ENCODE peak calls at places on chromosomes 1 and 21, in seven cellular contexts. One of them, this sample, is unnamed.

GRCh38 chr1:153565529-153566374 is at the start of gene S100A2:
- DNase-seq in H1: no peak
- DNase-seq in GM12878: peak
- DNase-seq in K562: peak
- DNase-seq in GM12892: peak
- DNase-seq in SK-N-SH: no peak
- DNase-seq in HepG2: peak
- DNase-seq in this sample: peak

GRCh38 chr1:231776006-231776707 is 149.6 kb downstream of the DISC1 start:
- DNase-seq in H1: no peak
- DNase-seq in GM12878: no peak
- DNase-seq in K562: no peak
- DNase-seq in GM12892: no peak
- DNase-seq in SK-N-SH: no peak
- DNase-seq in HepG2: no peak
- DNase-seq in this sample: no peak

GRCh38 chr1:14140800-14141526 is 441.0 kb downstream of the PRDM2 start:
- DNase-seq in H1: no peak
- DNase-seq in GM12878: no peak
- DNase-seq in K562: no peak
- DNase-seq in GM12892: no peak
- DNase-seq in SK-N-SH: no peak
- DNase-seq in HepG2: no peak
- DNase-seq in this sample: no peak

GRCh38 chr1:183276386-183276785 is 90.3 kb downstream of the LAMC2 start:
- DNase-seq in H1: no peak
- DNase-seq in GM12878: no peak
- DNase-seq in K562: no peak
- DNase-seq in GM12892: no peak
- DNase-seq in SK-N-SH: no peak
- DNase-seq in HepG2: no peak
- DNase-seq in this sample: no peak

GRCh38 chr1:46203738-46204405 is 738 bp downstream of the LURAP1 start:
- DNase-seq in H1: no peak
- DNase-seq in GM12878: no peak
- DNase-seq in K562: no peak
- DNase-seq in GM12892: no peak
- DNase-seq in SK-N-SH: peak
- DNase-seq in HepG2: no peak
- DNase-seq in this sample: no peak

GRCh38 chr1:236144446-236145150 is 2.3 kb downstream of the GPR137B start:
- DNase-seq in H1: no peak
- DNase-seq in GM12878: no peak
- DNase-seq in K562: no peak
- DNase-seq in GM12892: no peak
- DNase-seq in SK-N-SH: peak
- DNase-seq in HepG2: no peak
- DNase-seq in this sample: no peak

GRCh38 chr21:14557413-14557812 is 11.3 kb upstream of the SAMSN1 start:
- DNase-seq in H1: no peak
- DNase-seq in GM12878: no peak
- DNase-seq in K562: no peak
- DNase-seq in GM12892: no peak
- DNase-seq in SK-N-SH: no peak
- DNase-seq in HepG2: no peak
- DNase-seq in this sample: no peak

GRCh38 chr21:31918250-31918775 is 45.5 kb downstream of the HUNK start:
- DNase-seq in H1: no peak
- DNase-seq in GM12878: no peak
- DNase-seq in K562: no peak
- DNase-seq in GM12892: no peak
- DNase-seq in SK-N-SH: no peak
- DNase-seq in HepG2: no peak
- DNase-seq in this sample: no peak

GRCh38 chr1:70685300-70686286 is 274.5 kb downstream of the CTH start:
- DNase-seq in H1: peak
- DNase-seq in GM12878: peak
- DNase-seq in K562: peak
- DNase-seq in GM12892: peak
- DNase-seq in SK-N-SH: peak
- DNase-seq in HepG2: peak
- DNase-seq in this sample: peak

GRCh38 chr1:16430598-16430997 is 6.6 kb downstream of the SPATA21 start:
- DNase-seq in H1: no peak
- DNase-seq in GM12878: no peak
- DNase-seq in K562: peak
- DNase-seq in GM12892: no peak
- DNase-seq in SK-N-SH: no peak
- DNase-seq in HepG2: no peak
- DNase-seq in this sample: no peak

GRCh38 chr1:11984121-11984520 is 3.9 kb downstream of the MFN2 start:
- DNase-seq in H1: no peak
- DNase-seq in GM12878: no peak
- DNase-seq in K562: no peak
- DNase-seq in GM12892: no peak
- DNase-seq in SK-N-SH: no peak
- DNase-seq in HepG2: no peak
- DNase-seq in this sample: no peak

GRCh38 chr21:44547656-44548331 is 3.5 kb downstream of the KRTAP10-2 start:
- DNase-seq in H1: no peak
- DNase-seq in GM12878: no peak
- DNase-seq in K562: no peak
- DNase-seq in GM12892: no peak
- DNase-seq in SK-N-SH: no peak
- DNase-seq in HepG2: no peak
- DNase-seq in this sample: no peak

GRCh38 chr1:196205882-196206281 is 402.4 kb downstream of the KCNT2 start:
- DNase-seq in H1: no peak
- DNase-seq in GM12878: no peak
- DNase-seq in K562: peak
- DNase-seq in GM12892: no peak
- DNase-seq in SK-N-SH: no peak
- DNase-seq in HepG2: no peak
- DNase-seq in this sample: no peak

GRCh38 chr1:2547210-2548067 is 8.7 kb upstream of the TNFRSF14 start:
- DNase-seq in H1: no peak
- DNase-seq in GM12878: no peak
- DNase-seq in K562: no peak
- DNase-seq in GM12892: peak
- DNase-seq in SK-N-SH: no peak
- DNase-seq in HepG2: no peak
- DNase-seq in this sample: peak

GRCh38 chr1:63688302-63688701 is 85.5 kb upstream of the ROR1 start:
- DNase-seq in H1: no peak
- DNase-seq in GM12878: no peak
- DNase-seq in K562: no peak
- DNase-seq in GM12892: no peak
- DNase-seq in SK-N-SH: no peak
- DNase-seq in HepG2: no peak
- DNase-seq in this sample: no peak

GRCh38 chr1:23593556-23594148 is 34.4 kb upstream of the ID3 start:
- DNase-seq in H1: no peak
- DNase-seq in GM12878: no peak
- DNase-seq in K562: no peak
- DNase-seq in GM12892: no peak
- DNase-seq in SK-N-SH: no peak
- DNase-seq in HepG2: peak
- DNase-seq in this sample: no peak

GRCh38 chr1:115559987-115560386 is 81.8 kb upstream of the VANGL1 start:
- DNase-seq in H1: no peak
- DNase-seq in GM12878: no peak
- DNase-seq in K562: no peak
- DNase-seq in GM12892: no peak
- DNase-seq in SK-N-SH: no peak
- DNase-seq in HepG2: no peak
- DNase-seq in this sample: no peak

GRCh38 chr1:110605901-110606783 is at the start of gene KCNA2:
- DNase-seq in H1: peak
- DNase-seq in GM12878: no peak
- DNase-seq in K562: no peak
- DNase-seq in GM12892: no peak
- DNase-seq in SK-N-SH: peak
- DNase-seq in HepG2: no peak
- DNase-seq in this sample: no peak

GRCh38 chr1:171898956-171899355 is 57.7 kb downstream of the DNM3 start:
- DNase-seq in H1: no peak
- DNase-seq in GM12878: no peak
- DNase-seq in K562: no peak
- DNase-seq in GM12892: no peak
- DNase-seq in SK-N-SH: peak
- DNase-seq in HepG2: no peak
- DNase-seq in this sample: no peak

GRCh38 chr1:178010674-178011073 is 40.8 kb upstream of the SEC16B start:
- DNase-seq in H1: no peak
- DNase-seq in GM12878: no peak
- DNase-seq in K562: no peak
- DNase-seq in GM12892: no peak
- DNase-seq in SK-N-SH: no peak
- DNase-seq in HepG2: no peak
- DNase-seq in this sample: no peak

GRCh38 chr1:65687435-65688214 is 105.1 kb upstream of the PDE4B start:
- DNase-seq in H1: peak
- DNase-seq in GM12878: peak
- DNase-seq in K562: peak
- DNase-seq in GM12892: no peak
- DNase-seq in SK-N-SH: peak
- DNase-seq in HepG2: peak
- DNase-seq in this sample: peak

GRCh38 chr1:198220428-198220827 is 63.6 kb downstream of the NEK7 start:
- DNase-seq in H1: no peak
- DNase-seq in GM12878: no peak
- DNase-seq in K562: no peak
- DNase-seq in GM12892: no peak
- DNase-seq in SK-N-SH: no peak
- DNase-seq in HepG2: no peak
- DNase-seq in this sample: no peak

DNA sequence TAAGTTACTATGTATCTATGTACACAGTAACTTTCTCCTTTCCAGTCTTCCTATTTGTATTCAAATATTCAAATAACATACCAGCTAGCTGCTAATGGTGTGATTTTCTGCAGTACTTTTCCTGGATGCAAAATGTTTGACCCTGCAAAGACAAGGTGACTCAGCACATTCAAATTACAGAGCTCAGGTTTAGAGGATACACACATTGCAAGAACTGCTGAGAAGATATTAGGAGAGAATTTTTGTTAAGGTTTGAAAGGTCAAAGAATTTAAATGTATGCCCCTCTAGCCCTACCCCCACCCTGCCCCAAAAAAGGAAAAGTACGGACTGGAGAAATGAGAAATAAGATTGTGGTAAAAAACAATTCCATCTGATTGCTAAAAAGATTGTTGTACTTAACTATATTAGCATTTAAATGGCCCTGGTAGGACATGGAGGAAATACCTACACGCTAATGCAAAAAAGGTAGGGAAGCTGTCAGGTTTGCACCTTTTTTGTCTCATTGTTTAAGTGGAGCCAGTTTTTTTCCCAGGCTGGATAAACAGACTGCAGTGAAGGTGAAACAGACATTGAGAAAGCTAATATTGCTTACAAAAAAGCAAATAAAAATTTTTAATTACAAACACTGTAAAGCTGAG is 45.6 kb downstream of the ZNF281 start:
- DNase-seq in H1: peak
- DNase-seq in GM12878: no peak
- DNase-seq in K562: peak
- DNase-seq in GM12892: no peak
- DNase-seq in SK-N-SH: no peak
- DNase-seq in HepG2: peak
- DNase-seq in this sample: no peak
- TF ChIP-seq TAF1 in H1: peak
- TF ChIP-seq TAF1 in GM12878: no peak
- TF ChIP-seq TAF1 in K562: no peak
- TF ChIP-seq TAF1 in GM12892: no peak
- TF ChIP-seq TAF1 in SK-N-SH: no peak
- TF ChIP-seq TAF1 in HepG2: no peak
- TF ChIP-seq TAF1 in this sample: no peak

DNA sequence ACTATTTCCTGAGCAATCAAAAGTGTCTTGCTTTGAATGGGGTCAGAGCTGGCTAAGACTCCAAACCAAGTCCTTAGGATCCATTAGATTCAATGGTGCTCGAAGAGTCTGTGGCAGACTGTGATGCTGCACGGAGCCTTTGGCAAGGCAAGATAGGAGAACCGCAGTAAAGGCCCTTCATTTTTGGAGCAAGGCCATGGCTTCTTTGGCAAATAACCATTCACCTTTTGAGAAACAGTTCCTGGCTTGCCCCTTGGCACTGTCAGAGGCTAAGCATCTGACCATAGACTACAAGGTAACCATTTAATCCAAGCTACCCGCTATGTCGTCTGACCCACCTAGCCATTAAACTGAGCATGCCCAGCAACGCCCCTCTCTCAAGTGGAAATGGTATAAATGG is 45.2 kb downstream of the EDN2 start:
- DNase-seq in H1: no peak
- DNase-seq in GM12878: no peak
- DNase-seq in K562: no peak
- DNase-seq in GM12892: no peak
- DNase-seq in SK-N-SH: no peak
- DNase-seq in HepG2: no peak
- DNase-seq in this sample: no peak
- TF ChIP-seq TAF1 in H1: no peak
- TF ChIP-seq TAF1 in GM12878: no peak
- TF ChIP-seq TAF1 in K562: no peak
- TF ChIP-seq TAF1 in GM12892: no peak
- TF ChIP-seq TAF1 in SK-N-SH: no peak
- TF ChIP-seq TAF1 in HepG2: no peak
- TF ChIP-seq TAF1 in this sample: no peak

GRCh38 chr1:54158071-54158470 is 5.3 kb upstream of the CDCP2 start:
- DNase-seq in H1: no peak
- DNase-seq in GM12878: no peak
- DNase-seq in K562: no peak
- DNase-seq in GM12892: no peak
- DNase-seq in SK-N-SH: no peak
- DNase-seq in HepG2: no peak
- DNase-seq in this sample: no peak
- TF ChIP-seq TAF1 in H1: no peak
- TF ChIP-seq TAF1 in GM12878: no peak
- TF ChIP-seq TAF1 in K562: no peak
- TF ChIP-seq TAF1 in GM12892: no peak
- TF ChIP-seq TAF1 in SK-N-SH: no peak
- TF ChIP-seq TAF1 in HepG2: no peak
- TF ChIP-seq TAF1 in this sample: no peak

GRCh38 chr1:145720878-145721671 is 1.8 kb downstream of the CD160 start:
- DNase-seq in H1: no peak
- DNase-seq in GM12878: no peak
- DNase-seq in K562: peak
- DNase-seq in GM12892: peak
- DNase-seq in SK-N-SH: peak
- DNase-seq in HepG2: peak
- DNase-seq in this sample: peak
- TF ChIP-seq TAF1 in H1: peak
- TF ChIP-seq TAF1 in GM12878: no peak
- TF ChIP-seq TAF1 in K562: no peak
- TF ChIP-seq TAF1 in GM12892: no peak
- TF ChIP-seq TAF1 in SK-N-SH: no peak
- TF ChIP-seq TAF1 in HepG2: no peak
- TF ChIP-seq TAF1 in this sample: no peak

GRCh38 chr1:119133987-119134386 is 6.5 kb downstream of the WARS2 start:
- DNase-seq in H1: no peak
- DNase-seq in GM12878: no peak
- DNase-seq in K562: no peak
- DNase-seq in GM12892: no peak
- DNase-seq in SK-N-SH: no peak
- DNase-seq in HepG2: no peak
- DNase-seq in this sample: no peak
- TF ChIP-seq TAF1 in H1: no peak
- TF ChIP-seq TAF1 in GM12878: no peak
- TF ChIP-seq TAF1 in K562: no peak
- TF ChIP-seq TAF1 in GM12892: no peak
- TF ChIP-seq TAF1 in SK-N-SH: no peak
- TF ChIP-seq TAF1 in HepG2: no peak
- TF ChIP-seq TAF1 in this sample: no peak

GRCh38 chr1:27504588-27505419 is 14.8 kb upstream of the WASF2 start:
- DNase-seq in H1: no peak
- DNase-seq in GM12878: no peak
- DNase-seq in K562: peak
- DNase-seq in GM12892: no peak
- DNase-seq in SK-N-SH: peak
- DNase-seq in HepG2: peak
- DNase-seq in this sample: no peak
- TF ChIP-seq TAF1 in H1: peak
- TF ChIP-seq TAF1 in GM12878: no peak
- TF ChIP-seq TAF1 in K562: no peak
- TF ChIP-seq TAF1 in GM12892: no peak
- TF ChIP-seq TAF1 in SK-N-SH: no peak
- TF ChIP-seq TAF1 in HepG2: peak
- TF ChIP-seq TAF1 in this sample: no peak